ENCODE peak calls at places on chromosomes 12 and 14, in nine cellular contexts. Z is hepatocyte, C is neural progenitor cell, B is MM.1S, E is GM23338, Y is SK-N-SH, M is HCT116, P is GM23248, D is PC-3. N is an unnamed sample.

GRCh38 chr14:104967414-104968152 is 10.6 kb downstream of the AHNAK2 start:
- DNase-seq in C (peak; percentile 69), E (peak; percentile 65), Y (peak; percentile 51), Z (peak; percentile 65), P (peak; percentile 66), M (no peak), D (peak; percentile 70), B (no peak), N (no peak)

GRCh38 chr12:81206425-81206824 is 128.5 kb downstream of the ACSS3 start:
- DNase-seq in D (no peak), C (peak; percentile 20), Z (no peak), Y (no peak), E (peak; percentile 36), M (no peak), B (no peak), P (no peak), N (no peak)

GRCh38 chr14:61034416-61035100 is 53.5 kb downstream of the SLC38A6 start:
- DNase-seq in Z (no peak), P (no peak), B (peak; percentile 47), Y (no peak), C (no peak), E (no peak), M (no peak), D (peak; percentile 45), N (peak; percentile 79)

GRCh38 chr12:42568952-42569916 is 20.3 kb downstream of the PRICKLE1 start:
- DNase-seq in M (peak; percentile 49), Y (no peak), B (peak; percentile 67), E (peak; percentile 78), D (peak; percentile 75), Z (peak; percentile 63), C (peak; percentile 55), P (peak; percentile 76), N (peak; percentile 63)

GRCh38 chr12:60489071-60489470 is 893.2 kb downstream of the SLC16A7 start:
- DNase-seq in B (no peak), C (no peak), E (no peak), Z (no peak), Y (no peak), M (no peak), D (peak; percentile 55), P (peak; percentile 54), N (no peak)

GRCh38 chr14:34199585-34199984 is 248.7 kb upstream of the EGLN3 start:
- DNase-seq in M (no peak), D (no peak), E (no peak), Z (no peak), C (no peak), B (no peak), Y (no peak), P (peak; percentile 97), N (no peak)

GRCh38 chr12:120979862-120980696 is 1.7 kb downstream of the HNF1A start:
- DNase-seq in Y (no peak), B (no peak), E (peak; percentile 67), C (peak; percentile 48), D (no peak), Z (peak; percentile 86), M (no peak), P (no peak), N (no peak)

GRCh38 chr14:103880334-103880985 is 33.1 kb upstream of the PPP1R13B start:
- DNase-seq in B (no peak), D (peak; percentile 60), M (no peak), E (no peak), Y (peak; percentile 62), P (peak; percentile 78), Z (peak; percentile 60), C (peak; percentile 24), N (no peak)

GRCh38 chr14:98133806-98134205 is 1138.2 kb downstream of the BCL11B start:
- DNase-seq in C (no peak), D (peak; percentile 17), B (no peak), P (peak; percentile 2), Y (no peak), Z (no peak), E (no peak), M (no peak), N (no peak)

GRCh38 chr14:66008631-66009030 is 477.5 kb upstream of the CCDC196 start:
- DNase-seq in P (peak; percentile 17), C (no peak), Z (no peak), B (no peak), M (no peak), E (no peak), Y (no peak), D (no peak), N (no peak)

GRCh38 chr12:23569388-23569787 is 380.1 kb downstream of the SOX5 start:
- DNase-seq in P (no peak), M (no peak), E (no peak), B (no peak), D (no peak), C (no peak), Z (no peak), Y (no peak), N (no peak)

GRCh38 chr12:40819427-40820108 is 127.3 kb downstream of the CNTN1 start:
- DNase-seq in D (no peak), E (peak; percentile 86), M (no peak), B (no peak), C (peak; percentile 86), Y (no peak), P (no peak), Z (peak; percentile 72), N (no peak)

GRCh38 chr12:54596526-54596946 is 8.1 kb upstream of the PPP1R1A start:
- DNase-seq in B (peak; percentile 43), D (peak; percentile 74), Y (peak; percentile 61), M (peak; percentile 57), P (peak; percentile 73), C (peak; percentile 87), E (peak; percentile 91), Z (peak; percentile 83), N (peak; percentile 59)

GRCh38 chr12:53047221-53048032 is 2.4 kb upstream of the TNS2 start:
- DNase-seq in P (peak; percentile 87), B (peak; percentile 63), Y (peak; percentile 95), Z (peak; percentile 93), M (no peak), C (peak; percentile 90), E (peak; percentile 86), D (peak; percentile 73), N (peak; percentile 74)

GRCh38 chr12:108063192-108063591 is 65.9 kb upstream of the WSCD2 start:
- DNase-seq in C (peak; percentile 61), E (peak; percentile 83), B (peak; percentile 30), Y (no peak), Z (no peak), M (peak; percentile 35), D (peak; percentile 63), P (peak; percentile 34), N (peak; percentile 25)

GRCh38 chr14:50763386-50764007 is 67.5 kb downstream of the NIN start:
- DNase-seq in D (peak; percentile 99), P (peak; percentile 87), Z (no peak), M (no peak), E (no peak), C (no peak), B (no peak), Y (no peak), N (no peak)

GRCh38 chr12:108884116-108885012 is 4.5 kb downstream of the DAO start:
- DNase-seq in M (peak; percentile 39), Z (peak; percentile 38), B (peak; percentile 56), D (peak; percentile 76), Y (peak; percentile 58), E (peak; percentile 82), P (peak; percentile 37), C (peak; percentile 44), N (peak; percentile 72)

GRCh38 chr14:34593740-34594375 is 36.1 kb downstream of the SNX6 start:
- DNase-seq in B (no peak), M (no peak), D (no peak), P (peak; percentile 81), Z (no peak), E (no peak), C (no peak), Y (no peak), N (no peak)

GRCh38 chr14:55399183-55399582 is 12.4 kb downstream of the ATG14 start:
- DNase-seq in P (no peak), C (no peak), B (no peak), Y (no peak), D (no peak), E (no peak), M (no peak), Z (no peak), N (no peak)

GRCh38 chr14:55399912-55400311 is 11.7 kb downstream of the ATG14 start:
- DNase-seq in Z (no peak), C (no peak), E (no peak), D (peak; percentile 52), P (no peak), B (no peak), Y (no peak), M (no peak), N (no peak)

GRCh38 chr14:55398679-55399078 is 13.0 kb downstream of the ATG14 start:
- DNase-seq in Y (no peak), M (peak; percentile 73), B (no peak), C (no peak), E (no peak), Z (peak; percentile 45), P (peak; percentile 97), D (peak; percentile 99), N (no peak)

GRCh38 chr14:55404170-55404569 is 7.5 kb downstream of the ATG14 start:
- DNase-seq in Y (no peak), P (no peak), E (no peak), M (no peak), Z (no peak), C (peak; percentile 11), D (no peak), B (no peak), N (no peak)
- H3K79me2 ChIP-seq in Y (peaks cover 63% of the 10 kb centered on the region), P (peaks cover 98% of the 10 kb centered on the region), E (peaks cover 93% of the 10 kb centered on the region), M (peaks cover 50% of the 10 kb centered on the region), Z (peaks cover 95% of the 10 kb centered on the region), C (peaks cover 94% of the 10 kb centered on the region), D (peaks cover 86% of the 10 kb centered on the region), B (peaks cover 32% of the 10 kb centered on the region), N (no peaks in the 10 kb centered on the region)

DNA sequence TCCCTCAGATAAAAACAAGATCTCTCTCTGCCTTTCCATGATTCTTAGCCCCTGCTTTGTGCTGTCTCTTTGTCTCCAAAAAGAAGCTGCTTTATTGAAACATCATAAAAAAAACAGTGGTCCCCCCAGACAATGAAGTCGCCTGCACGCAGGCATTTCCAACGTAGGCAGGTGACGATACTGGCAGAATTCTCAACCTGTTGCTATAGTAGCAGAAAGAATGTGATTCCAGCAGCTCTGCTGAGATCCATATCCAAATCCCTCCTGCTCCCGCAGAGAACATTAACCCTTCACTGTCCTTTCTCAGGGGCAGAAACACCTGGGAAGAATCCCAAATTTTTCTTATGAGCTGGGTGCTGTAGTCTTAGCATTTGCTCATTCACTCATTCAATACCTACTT is 84.8 kb downstream of the STON2 start:
- DNase-seq in Y (no peak), C (peak; percentile 71), D (no peak), Z (no peak), E (peak; percentile 95), P (no peak), B (no peak), M (no peak), N (no peak)
- TF ChIP-seq EZH2phosphoT487 in Y (no peak), C (no peak), D (no peak), Z (no peak), E (no peak), P (no peak), B (no peak), M (no peak), N (no peak)

GRCh38 chr12:31765931-31766330 is 37.1 kb upstream of the AMN1 start:
- DNase-seq in P (no peak), D (no peak), Y (no peak), E (no peak), B (no peak), Z (no peak), C (no peak), M (no peak), N (no peak)
- H2AFZ ChIP-seq in P (no peak overlapping the region), D (no peak overlapping the region), Y (no peak overlapping the region), E (no peak overlapping the region), B (no peak overlapping the region), Z (no peak overlapping the region), C (no peak overlapping the region), M (no peak overlapping the region), N (no peak overlapping the region)

GRCh38 chr12:126051611-126052107 is 986.4 kb downstream of the AACS start:
- DNase-seq in B (no peak), C (no peak), Y (no peak), E (peak; percentile 4), Z (no peak), D (peak; percentile 74), P (peak; percentile 15), M (no peak), N (no peak)

GRCh38 chr12:126055521-126055920 is 990.3 kb downstream of the AACS start:
- DNase-seq in B (no peak), M (no peak), Y (no peak), Z (no peak), E (no peak), D (peak; percentile 57), C (no peak), P (no peak), N (no peak)
- H3K79me2 ChIP-seq in B (no peaks in the 10 kb centered on the region), M (no peaks in the 10 kb centered on the region), Y (no peaks in the 10 kb centered on the region), Z (no peaks in the 10 kb centered on the region), E (no peaks in the 10 kb centered on the region), D (no peaks in the 10 kb centered on the region), C (no peaks in the 10 kb centered on the region), P (no peaks in the 10 kb centered on the region), N (no peaks in the 10 kb centered on the region)

N was measured in OCI-LY7.